ENCODE peak calls at places on chromosomes 11 and 22, in nine cellular contexts. U, V, Z, H, Q, R, A, Y and I are unnamed samples.

GRCh38 chr11:67373916-67374570 is 645 bp upstream of the CLCF1 start:
- DNase-seq in Q (no peak), Y (peak; percentile 99), Z (peak; percentile 86), H (peak; percentile 90), U (no peak), R (peak; percentile 96), V (no peak), A (no peak), I (peak; percentile 20)

GRCh38 chr22:20093437-20093836 is 13.4 kb downstream of the DGCR8 start:
- DNase-seq in Y (no peak), U (no peak), H (no peak), A (no peak), R (no peak), Q (no peak), Z (no peak), V (no peak), I (no peak)

GRCh38 chr22:33529424-33530113 is 390.7 kb downstream of the LARGE1 start:
- DNase-seq in A (no peak), H (peak; percentile 41), Z (no peak), V (no peak), R (no peak), Y (no peak), U (no peak), Q (no peak), I (no peak)

GRCh38 chr11:92941676-92942571 is 27.5 kb upstream of the MTNR1B start:
- DNase-seq in Y (peak; percentile 48), R (peak; percentile 63), U (no peak), H (peak; percentile 40), Z (peak; percentile 70), Q (peak; percentile 11), V (no peak), A (no peak), I (no peak)

GRCh38 chr11:121071456-121072236 is 29.4 kb upstream of the TECTA start:
- DNase-seq in U (no peak), Y (no peak), Q (no peak), Z (peak; percentile 56), R (no peak), H (no peak), V (no peak), A (no peak), I (no peak)

GRCh38 chr11:75565916-75566762 is 4.1 kb downstream of the SERPINH1 start:
- DNase-seq in Z (no peak), U (no peak), Y (no peak), H (no peak), Q (no peak), V (no peak), A (no peak), R (no peak), I (no peak)

GRCh38 chr22:16989915-16990314 is 18.1 kb downstream of the GAB4 start:
- DNase-seq in V (no peak), H (no peak), A (no peak), Y (no peak), U (no peak), Q (no peak), Z (no peak), R (no peak), I (no peak)

GRCh38 chr11:12001152-12001551 is 7.3 kb downstream of the DKK3 start:
- DNase-seq in U (no peak), H (no peak), R (no peak), A (no peak), Q (no peak), Z (no peak), Y (no peak), V (no peak), I (no peak)

GRCh38 chr11:1345752-1346513 is 36.5 kb upstream of the TOLLIP start:
- DNase-seq in Z (no peak), V (no peak), Q (no peak), Y (no peak), H (no peak), U (no peak), A (no peak), R (no peak), I (no peak)

GRCh38 chr11:59012942-59013256 is 73.2 kb upstream of the GLYATL1B start:
- DNase-seq in V (no peak), A (no peak), R (no peak), H (no peak), Z (no peak), Q (no peak), U (peak; percentile 30), Y (no peak), I (no peak)

GRCh38 chr11:9069861-9070470 is 21.4 kb downstream of the SCUBE2 start:
- DNase-seq in Q (no peak), R (no peak), H (no peak), V (no peak), A (no peak), Y (no peak), Z (no peak), U (no peak), I (no peak)

GRCh38 chr11:128965485-128965884 is 22.8 kb upstream of the TP53AIP1 start:
- DNase-seq in A (no peak), H (no peak), U (no peak), R (no peak), Z (no peak), V (no peak), Y (no peak), Q (no peak), I (no peak)

GRCh38 chr22:45166935-45167334 is 3.2 kb downstream of the NUP50 start:
- DNase-seq in Q (no peak), A (no peak), Z (no peak), U (no peak), V (no peak), R (no peak), H (no peak), Y (no peak), I (no peak)

GRCh38 chr11:61417670-61418069 is 12.1 kb downstream of the CPSF7 start:
- DNase-seq in U (no peak), A (no peak), Z (no peak), H (peak; percentile 11), V (no peak), Q (no peak), Y (no peak), R (no peak), I (no peak)

GRCh38 chr11:35237860-35238715 is 99.1 kb downstream of the CD44 start:
- DNase-seq in Y (peak; percentile 53), Z (peak; percentile 96), V (no peak), U (peak; percentile 34), A (no peak), H (peak; percentile 83), Q (peak; percentile 7), R (peak; percentile 20), I (peak; percentile 13)

GRCh38 chr11:132258865-132259264 is 888.5 kb downstream of the NTM start:
- DNase-seq in H (no peak), Z (no peak), Y (peak; percentile 30), Q (no peak), R (no peak), A (no peak), U (no peak), V (no peak), I (no peak)

GRCh38 chr11:69828971-69829344 is 9.7 kb upstream of the FGF3 start:
- DNase-seq in A (no peak), Y (no peak), H (no peak), Z (no peak), Q (no peak), U (no peak), V (no peak), R (no peak), I (no peak)

GRCh38 chr11:69603978-69604524 is 36.9 kb upstream of the CCND1 start:
- DNase-seq in R (no peak), V (no peak), Z (no peak), U (no peak), Q (no peak), A (no peak), H (no peak), Y (no peak), I (no peak)